ENCODE peak calls at places on chromosome 4, in nine cellular contexts. R is upper lobe of right lung; A is pancreas; Y is cardiac muscle cell; X is transverse colon; Z is fibroblast of lung; D is CD4-positive, alpha-beta T cell; U is foreskin keratinocyte; I is PC-3. P is an unnamed sample. For H3K27me3, the result is how much of the 10 kb centered on the place peaks cover.

GRCh38 chr4:124090007-124090406 is 622.5 kb downstream of the ANKRD50 start:
- DNase-seq in X (no peak), R (no peak), Y (no peak), A (no peak), U (no peak), Z (no peak), D (no peak), I (no peak), P (no peak)

GRCh38 chr4:89067407-89067806 is 10.4 kb upstream of the FAM13A start:
- DNase-seq in Z (no peak), R (no peak), A (no peak), D (no peak), Y (no peak), I (no peak), X (no peak), U (peak), P (no peak)

GRCh38 chr4:47032405-47033106 is 1.2 kb downstream of the GABRB1 start:
- DNase-seq in A (peak), I (no peak), Y (peak), D (no peak), U (peak), Z (peak), X (peak), R (peak), P (peak)

GRCh38 chr4:81459233-81459632 is 12.5 kb downstream of the RASGEF1B start:
- DNase-seq in R (no peak), X (no peak), A (no peak), I (no peak), Z (no peak), Y (no peak), D (no peak), U (no peak), P (no peak)

GRCh38 chr4:138981930-138982390 is 33.6 kb upstream of the NOCT start:
- DNase-seq in X (peak), A (no peak), R (no peak), D (no peak), Z (peak), Y (peak), U (peak), I (peak), P (peak)

GRCh38 chr4:4575284-4576211 is 33.7 kb upstream of the STX18 start:
- DNase-seq in U (no peak), R (peak), D (peak), Z (peak), I (peak), Y (peak), X (peak), A (peak), P (peak)

GRCh38 chr4:156784970-156785369 is 186.6 kb downstream of the PDGFC start:
- DNase-seq in A (no peak), X (no peak), Z (no peak), R (no peak), I (peak), Y (no peak), U (no peak), D (no peak), P (no peak)

GRCh38 chr4:12472082-12472481 is 1012.1 kb downstream of the RAB28 start:
- DNase-seq in I (no peak), X (peak), D (no peak), U (no peak), Y (no peak), Z (no peak), R (no peak), A (no peak), P (no peak)

GRCh38 chr4:102343964-102344519 is 1.2 kb downstream of the SLC39A8 start:
- DNase-seq in Z (no peak), I (peak), U (no peak), Y (no peak), A (peak), D (no peak), X (no peak), R (peak), P (no peak)

GRCh38 chr4:17786567-17786966 is 5.1 kb upstream of the FAM184B start:
- DNase-seq in R (no peak), Z (no peak), Y (no peak), X (no peak), A (no peak), I (peak), U (no peak), D (no peak), P (no peak)

GRCh38 chr4:184279496-184280082 is 61.9 kb upstream of the ENPP6 start:
- DNase-seq in I (no peak), U (no peak), X (no peak), Y (no peak), D (no peak), R (no peak), Z (no peak), A (no peak), P (no peak)

GRCh38 chr4:102338405-102338804 is 6.9 kb downstream of the SLC39A8 start:
- DNase-seq in Z (no peak), R (no peak), A (no peak), U (no peak), I (peak), X (no peak), D (no peak), Y (no peak), P (no peak)

GRCh38 chr4:112284166-112284565 is 1.5 kb downstream of the TIFA start:
- DNase-seq in Z (peak), U (peak), I (peak), X (no peak), R (no peak), D (no peak), A (no peak), Y (peak), P (no peak)

GRCh38 chr4:151859646-151860045 is 98.8 kb upstream of the GATB start:
- DNase-seq in I (no peak), Z (no peak), A (no peak), Y (no peak), R (no peak), U (no peak), X (no peak), D (no peak), P (no peak)

GRCh38 chr4:84582988-84583870 is at the start of gene CDS1:
- DNase-seq in R (peak), D (no peak), I (peak), A (peak), X (peak), U (peak), Y (no peak), Z (no peak), P (peak)

GRCh38 chr4:182808673-182809416 is 108.3 kb downstream of the DCTD start:
- DNase-seq in R (no peak), D (peak), X (no peak), Z (no peak), U (peak), Y (no peak), I (peak), A (no peak), P (no peak)

GRCh38 chr4:163108614-163109013 is 58.1 kb downstream of the NAF1 start:
- DNase-seq in Y (no peak), U (no peak), D (no peak), A (no peak), Z (no peak), R (no peak), I (no peak), X (no peak), P (no peak)

GRCh38 chr4:88327669-88328068 is 43.3 kb upstream of the PPM1K start:
- DNase-seq in A (no peak), Y (no peak), D (no peak), U (peak), X (no peak), Z (no peak), I (peak), R (no peak), P (no peak)

GRCh38 chr4:56371426-56372220 is 15.7 kb downstream of the AASDH start:
- DNase-seq in Z (no peak), Y (no peak), U (no peak), X (no peak), A (no peak), I (no peak), R (no peak), D (no peak), P (no peak)

GRCh38 chr4:182604161-182604591 is 313.0 kb downstream of the DCTD start:
- DNase-seq in D (no peak), X (no peak), I (peak), Z (peak), A (no peak), Y (peak), R (no peak), U (peak), P (no peak)

GRCh38 chr4:5112333-5112732 is 61.1 kb downstream of the STK32B start:
- DNase-seq in A (no peak), Z (no peak), U (no peak), R (no peak), D (no peak), Y (no peak), I (no peak), X (no peak), P (no peak)

GRCh38 chr4:118811008-118811764 is 24.7 kb downstream of the SEC24D start:
- DNase-seq in Z (peak), R (no peak), A (no peak), I (no peak), D (no peak), Y (peak), X (no peak), U (no peak), P (no peak)

GRCh38 chr4:8534129-8534528 is 46.1 kb upstream of the GPR78 start:
- DNase-seq in Z (peak), X (peak), U (peak), R (no peak), A (peak), D (no peak), I (peak), Y (peak), P (no peak)

GRCh38 chr4:8533274-8533865 is 46.8 kb upstream of the GPR78 start:
- DNase-seq in D (no peak), X (no peak), U (no peak), Y (no peak), R (no peak), Z (no peak), A (no peak), I (no peak), P (no peak)

GRCh38 chr4:8536467-8536866 is 43.7 kb upstream of the GPR78 start:
- DNase-seq in X (no peak), D (no peak), Y (no peak), R (no peak), Z (no peak), U (no peak), I (no peak), A (no peak), P (no peak)

GRCh38 chr4:8532245-8532781 is 47.9 kb upstream of the GPR78 start:
- DNase-seq in X (no peak), Z (no peak), Y (no peak), U (no peak), A (no peak), D (no peak), R (no peak), I (peak), P (no peak)

GRCh38 chr4:8534601-8535000 is 45.6 kb upstream of the GPR78 start:
- DNase-seq in A (no peak), R (no peak), D (no peak), U (no peak), X (no peak), Y (no peak), I (no peak), Z (no peak), P (no peak)
- H3K27me3 ChIP-seq in A (under half), R (under half), D (under half), U (under half), X (under half), Y (under half), I (under half), Z (under half), P (under half)

GRCh38 chr4:73704314-73705055 is 35.9 kb upstream of the CXCL8 start:
- DNase-seq in X (peak), D (no peak), U (peak), Y (peak), Z (peak), I (peak), A (peak), R (no peak), P (peak)
- H3K27ac ChIP-seq in X (peak), D (no peak), U (peak), Y (no peak), Z (peak), I (peak), A (no peak), R (peak), P (peak)

DNA sequence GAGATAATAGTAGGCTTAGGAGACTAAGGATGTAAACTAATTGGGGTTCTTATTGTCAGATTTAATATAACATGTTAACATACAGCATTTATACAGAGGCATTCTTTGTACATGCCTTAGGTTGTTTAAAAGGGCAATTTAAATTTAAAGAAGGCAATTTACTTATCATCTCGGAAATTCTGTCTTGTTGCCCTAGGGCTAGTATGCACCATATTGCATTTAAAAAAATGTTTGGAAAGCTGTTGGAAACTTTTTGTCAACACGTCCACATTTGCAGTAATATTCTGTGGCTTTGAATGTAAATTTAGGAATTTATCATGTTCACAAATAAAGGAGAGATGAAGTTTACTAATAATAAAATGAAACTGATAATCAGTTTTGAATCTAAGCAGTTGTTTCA is 25.6 kb downstream of the GALNT7 start:
- DNase-seq in D (no peak), A (no peak), R (no peak), Z (no peak), I (no peak), U (no peak), Y (no peak), X (no peak), P (no peak)
- H3K27me3 ChIP-seq in D (under half), A (under half), R (under half), Z (under half), I (under half), U (under half), Y (under half), X (under half), P (under half)

GRCh38 chr4:54224960-54225670 is 4.0 kb upstream of the PDGFRA start:
- DNase-seq in D (no peak), X (no peak), A (no peak), I (no peak), Y (no peak), Z (no peak), U (no peak), R (no peak), P (no peak)
- H3K27ac ChIP-seq in D (no peak), X (peak), A (no peak), I (no peak), Y (peak), Z (peak), U (no peak), R (no peak), P (no peak)